ENCODE peak calls at places on chromosomes 6 and 20, in six cellular contexts. One of them, this sample, is unnamed.

GRCh38 chr20:9235518-9235917 is 166.6 kb downstream of the PLCB4 start:
- DNase-seq in HepG2: no peak
- DNase-seq in Panc1: no peak
- DNase-seq in fibroblast of the aortic adventitia: peak
- DNase-seq in breast epithelium: no peak
- DNase-seq in neural progenitor cell: no peak
- DNase-seq in this sample: peak

GRCh38 chr6:161300823-161301222 is 27.0 kb upstream of the AGPAT4 start:
- DNase-seq in neural progenitor cell: no peak
- DNase-seq in fibroblast of the aortic adventitia: peak
- DNase-seq in breast epithelium: no peak
- DNase-seq in Panc1: no peak
- DNase-seq in HepG2: no peak
- DNase-seq in this sample: no peak

GRCh38 chr6:9398794-9399373 is 963.5 kb upstream of the SLC35B3 start:
- DNase-seq in breast epithelium: no peak
- DNase-seq in HepG2: no peak
- DNase-seq in fibroblast of the aortic adventitia: no peak
- DNase-seq in Panc1: no peak
- DNase-seq in neural progenitor cell: no peak
- DNase-seq in this sample: no peak

GRCh38 chr6:6942826-6943225 is 164.9 kb upstream of the RREB1 start:
- DNase-seq in Panc1: no peak
- DNase-seq in fibroblast of the aortic adventitia: no peak
- DNase-seq in breast epithelium: no peak
- DNase-seq in HepG2: no peak
- DNase-seq in neural progenitor cell: no peak
- DNase-seq in this sample: peak

GRCh38 chr20:39829255-39829654 is 859.8 kb downstream of the MAFB start:
- DNase-seq in breast epithelium: no peak
- DNase-seq in fibroblast of the aortic adventitia: no peak
- DNase-seq in HepG2: no peak
- DNase-seq in Panc1: no peak
- DNase-seq in neural progenitor cell: peak
- DNase-seq in this sample: peak

GRCh38 chr6:43769526-43770416 is at the start of gene VEGFA:
- DNase-seq in neural progenitor cell: peak
- DNase-seq in breast epithelium: peak
- DNase-seq in Panc1: peak
- DNase-seq in HepG2: peak
- DNase-seq in fibroblast of the aortic adventitia: peak
- DNase-seq in this sample: peak

GRCh38 chr6:128885381-128885780 is 2.4 kb downstream of the LAMA2 start:
- DNase-seq in neural progenitor cell: no peak
- DNase-seq in Panc1: no peak
- DNase-seq in fibroblast of the aortic adventitia: no peak
- DNase-seq in breast epithelium: no peak
- DNase-seq in HepG2: no peak
- DNase-seq in this sample: no peak

GRCh38 chr6:109024784-109025183 is 69.9 kb downstream of the SESN1 start:
- DNase-seq in fibroblast of the aortic adventitia: peak
- DNase-seq in Panc1: no peak
- DNase-seq in neural progenitor cell: peak
- DNase-seq in HepG2: no peak
- DNase-seq in breast epithelium: no peak
- DNase-seq in this sample: no peak

GRCh38 chr6:87756858-87757257 is 54.8 kb upstream of the AKIRIN2 start:
- DNase-seq in HepG2: no peak
- DNase-seq in breast epithelium: no peak
- DNase-seq in Panc1: no peak
- DNase-seq in fibroblast of the aortic adventitia: peak
- DNase-seq in neural progenitor cell: no peak
- DNase-seq in this sample: peak

GRCh38 chr6:111030008-111031006 is 48.5 kb downstream of the RPF2 start:
- DNase-seq in HepG2: no peak
- DNase-seq in breast epithelium: no peak
- DNase-seq in neural progenitor cell: no peak
- DNase-seq in Panc1: no peak
- DNase-seq in fibroblast of the aortic adventitia: peak
- DNase-seq in this sample: no peak

GRCh38 chr6:156780117-156780641 is 3.0 kb downstream of the ARID1B start:
- DNase-seq in Panc1: peak
- DNase-seq in fibroblast of the aortic adventitia: peak
- DNase-seq in breast epithelium: no peak
- DNase-seq in neural progenitor cell: peak
- DNase-seq in HepG2: peak
- DNase-seq in this sample: peak

GRCh38 chr20:11267131-11267761 is 593.4 kb upstream of the JAG1 start:
- DNase-seq in Panc1: peak
- DNase-seq in breast epithelium: no peak
- DNase-seq in neural progenitor cell: peak
- DNase-seq in HepG2: peak
- DNase-seq in fibroblast of the aortic adventitia: peak
- DNase-seq in this sample: peak

GRCh38 chr20:2800590-2801458 is at the start of gene CPXM1:
- DNase-seq in Panc1: no peak
- DNase-seq in neural progenitor cell: peak
- DNase-seq in fibroblast of the aortic adventitia: no peak
- DNase-seq in HepG2: peak
- DNase-seq in breast epithelium: no peak
- DNase-seq in this sample: no peak

GRCh38 chr6:117200067-117200466 is 65.3 kb upstream of the VGLL2 start:
- DNase-seq in Panc1: no peak
- DNase-seq in HepG2: no peak
- DNase-seq in neural progenitor cell: no peak
- DNase-seq in fibroblast of the aortic adventitia: no peak
- DNase-seq in breast epithelium: no peak
- DNase-seq in this sample: no peak

GRCh38 chr6:52063584-52064400 is 23.6 kb downstream of the PKHD1 start:
- DNase-seq in neural progenitor cell: peak
- DNase-seq in Panc1: no peak
- DNase-seq in fibroblast of the aortic adventitia: peak
- DNase-seq in HepG2: peak
- DNase-seq in breast epithelium: no peak
- DNase-seq in this sample: peak

GRCh38 chr6:109787312-109787711 is 96.2 kb downstream of the FIG4 start:
- DNase-seq in Panc1: no peak
- DNase-seq in HepG2: no peak
- DNase-seq in breast epithelium: no peak
- DNase-seq in neural progenitor cell: no peak
- DNase-seq in fibroblast of the aortic adventitia: no peak
- DNase-seq in this sample: no peak

GRCh38 chr6:4188801-4189200 is 53.4 kb upstream of the ECI2 start:
- DNase-seq in HepG2: no peak
- DNase-seq in neural progenitor cell: no peak
- DNase-seq in breast epithelium: no peak
- DNase-seq in fibroblast of the aortic adventitia: no peak
- DNase-seq in Panc1: no peak
- DNase-seq in this sample: no peak

GRCh38 chr6:47680056-47680455 is 18.3 kb upstream of the ADGRF4 start:
- DNase-seq in neural progenitor cell: no peak
- DNase-seq in HepG2: no peak
- DNase-seq in fibroblast of the aortic adventitia: no peak
- DNase-seq in Panc1: no peak
- DNase-seq in breast epithelium: no peak
- DNase-seq in this sample: no peak

GRCh38 chr6:16286151-16286522 is 47.8 kb downstream of the GMPR start:
- DNase-seq in neural progenitor cell: peak
- DNase-seq in Panc1: peak
- DNase-seq in HepG2: peak
- DNase-seq in breast epithelium: no peak
- DNase-seq in fibroblast of the aortic adventitia: peak
- DNase-seq in this sample: peak

GRCh38 chr6:129709909-129710721 is at the start of gene ARHGAP18:
- DNase-seq in HepG2: peak
- DNase-seq in breast epithelium: peak
- DNase-seq in neural progenitor cell: peak
- DNase-seq in fibroblast of the aortic adventitia: peak
- DNase-seq in Panc1: peak
- DNase-seq in this sample: peak

GRCh38 chr6:169445661-169446581 is 192.3 kb upstream of the THBS2 start:
- DNase-seq in neural progenitor cell: no peak
- DNase-seq in HepG2: no peak
- DNase-seq in Panc1: no peak
- DNase-seq in breast epithelium: no peak
- DNase-seq in fibroblast of the aortic adventitia: no peak
- DNase-seq in this sample: no peak

GRCh38 chr6:27234576-27234975 is 12.9 kb upstream of the PRSS16 start:
- DNase-seq in HepG2: no peak
- DNase-seq in fibroblast of the aortic adventitia: no peak
- DNase-seq in breast epithelium: no peak
- DNase-seq in Panc1: no peak
- DNase-seq in neural progenitor cell: no peak
- DNase-seq in this sample: no peak

GRCh38 chr6:53011993-53012392 is 16.9 kb upstream of the GSTA4 start:
- DNase-seq in neural progenitor cell: no peak
- DNase-seq in fibroblast of the aortic adventitia: peak
- DNase-seq in breast epithelium: no peak
- DNase-seq in Panc1: no peak
- DNase-seq in HepG2: no peak
- DNase-seq in this sample: no peak

GRCh38 chr20:4633780-4634179 is 87.9 kb upstream of the PRND start:
- DNase-seq in neural progenitor cell: no peak
- DNase-seq in breast epithelium: no peak
- DNase-seq in Panc1: no peak
- DNase-seq in fibroblast of the aortic adventitia: peak
- DNase-seq in HepG2: no peak
- DNase-seq in this sample: peak

GRCh38 chr20:41575412-41575811 is 42.8 kb downstream of the CHD6 start:
- DNase-seq in Panc1: no peak
- DNase-seq in breast epithelium: no peak
- DNase-seq in HepG2: no peak
- DNase-seq in neural progenitor cell: no peak
- DNase-seq in fibroblast of the aortic adventitia: no peak
- DNase-seq in this sample: no peak

GRCh38 chr20:1267161-1267560 is 1.1 kb downstream of the SNPH start:
- DNase-seq in fibroblast of the aortic adventitia: no peak
- DNase-seq in neural progenitor cell: peak
- DNase-seq in HepG2: no peak
- DNase-seq in breast epithelium: no peak
- DNase-seq in Panc1: no peak
- DNase-seq in this sample: no peak

GRCh38 chr6:117143647-117144046 is 121.7 kb upstream of the VGLL2 start:
- DNase-seq in fibroblast of the aortic adventitia: no peak
- DNase-seq in HepG2: no peak
- DNase-seq in breast epithelium: no peak
- DNase-seq in neural progenitor cell: no peak
- DNase-seq in Panc1: no peak
- DNase-seq in this sample: no peak

GRCh38 chr6:90343581-90343980 is 46.9 kb upstream of the BACH2 start:
- DNase-seq in fibroblast of the aortic adventitia: peak
- DNase-seq in breast epithelium: no peak
- DNase-seq in HepG2: no peak
- DNase-seq in neural progenitor cell: no peak
- DNase-seq in Panc1: no peak
- DNase-seq in this sample: peak

GRCh38 chr20:49981218-49982071 is 1.3 kb upstream of the SNAI1 start:
- DNase-seq in Panc1: no peak
- DNase-seq in fibroblast of the aortic adventitia: no peak
- DNase-seq in neural progenitor cell: peak
- DNase-seq in breast epithelium: no peak
- DNase-seq in HepG2: no peak
- DNase-seq in this sample: no peak

GRCh38 chr20:14197097-14197496 is 140.3 kb downstream of the FLRT3 start:
- DNase-seq in neural progenitor cell: no peak
- DNase-seq in Panc1: no peak
- DNase-seq in fibroblast of the aortic adventitia: peak
- DNase-seq in breast epithelium: no peak
- DNase-seq in HepG2: no peak
- DNase-seq in this sample: peak

GRCh38 chr6:149938571-149939462 is 3.0 kb upstream of the ULBP2 start:
- DNase-seq in fibroblast of the aortic adventitia: no peak
- DNase-seq in neural progenitor cell: no peak
- DNase-seq in breast epithelium: no peak
- DNase-seq in HepG2: no peak
- DNase-seq in Panc1: no peak
- DNase-seq in this sample: no peak

GRCh38 chr6:39550191-39550590 is 175.0 kb downstream of the KIF6 start:
- DNase-seq in breast epithelium: no peak
- DNase-seq in Panc1: no peak
- DNase-seq in fibroblast of the aortic adventitia: no peak
- DNase-seq in neural progenitor cell: no peak
- DNase-seq in HepG2: no peak
- DNase-seq in this sample: no peak

GRCh38 chr20:19945732-19946670 is 71.2 kb upstream of the NAA20 start:
- DNase-seq in Panc1: no peak
- DNase-seq in neural progenitor cell: no peak
- DNase-seq in breast epithelium: no peak
- DNase-seq in fibroblast of the aortic adventitia: no peak
- DNase-seq in HepG2: no peak
- DNase-seq in this sample: no peak

GRCh38 chr6:135289816-135290215 is 108.7 kb downstream of the MYB start:
- DNase-seq in HepG2: no peak
- DNase-seq in neural progenitor cell: no peak
- DNase-seq in Panc1: no peak
- DNase-seq in fibroblast of the aortic adventitia: no peak
- DNase-seq in breast epithelium: no peak
- DNase-seq in this sample: no peak

GRCh38 chr6:137119196-137120104 is 54.0 kb downstream of the IL22RA2 start:
- DNase-seq in HepG2: peak
- DNase-seq in fibroblast of the aortic adventitia: no peak
- DNase-seq in breast epithelium: no peak
- DNase-seq in neural progenitor cell: no peak
- DNase-seq in Panc1: no peak
- DNase-seq in this sample: no peak

GRCh38 chr6:12112540-12113189 is 100.6 kb downstream of the HIVEP1 start:
- DNase-seq in breast epithelium: no peak
- DNase-seq in Panc1: no peak
- DNase-seq in HepG2: no peak
- DNase-seq in fibroblast of the aortic adventitia: no peak
- DNase-seq in neural progenitor cell: no peak
- DNase-seq in this sample: no peak
- H3K4me3 ChIP-seq in breast epithelium: no peak
- H3K4me3 ChIP-seq in Panc1: no peak
- H3K4me3 ChIP-seq in HepG2: no peak
- H3K4me3 ChIP-seq in fibroblast of the aortic adventitia: no peak
- H3K4me3 ChIP-seq in neural progenitor cell: no peak
- H3K4me3 ChIP-seq in this sample: no peak

GRCh38 chr20:18304618-18305017 is 16.3 kb downstream of the ZNF133 start:
- DNase-seq in HepG2: no peak
- DNase-seq in breast epithelium: no peak
- DNase-seq in Panc1: no peak
- DNase-seq in neural progenitor cell: no peak
- DNase-seq in fibroblast of the aortic adventitia: no peak
- DNase-seq in this sample: no peak
- TF ChIP-seq CTCF in HepG2: peak
- TF ChIP-seq CTCF in breast epithelium: no peak
- TF ChIP-seq CTCF in Panc1: peak
- TF ChIP-seq CTCF in neural progenitor cell: peak
- TF ChIP-seq CTCF in fibroblast of the aortic adventitia: peak
- TF ChIP-seq CTCF in this sample: no peak

GRCh38 chr6:163438940-163439335 is 24.4 kb downstream of the QKI start:
- DNase-seq in neural progenitor cell: no peak
- DNase-seq in HepG2: peak
- DNase-seq in breast epithelium: no peak
- DNase-seq in fibroblast of the aortic adventitia: no peak
- DNase-seq in Panc1: no peak
- DNase-seq in this sample: no peak
- H3K4me3 ChIP-seq in neural progenitor cell: no peak
- H3K4me3 ChIP-seq in HepG2: no peak
- H3K4me3 ChIP-seq in breast epithelium: no peak
- H3K4me3 ChIP-seq in fibroblast of the aortic adventitia: no peak
- H3K4me3 ChIP-seq in Panc1: no peak
- H3K4me3 ChIP-seq in this sample: no peak

GRCh38 chr6:1313755-1314503 is 2.0 kb downstream of the FOXQ1 start:
- DNase-seq in Panc1: no peak
- DNase-seq in breast epithelium: no peak
- DNase-seq in HepG2: peak
- DNase-seq in neural progenitor cell: peak
- DNase-seq in fibroblast of the aortic adventitia: no peak
- DNase-seq in this sample: no peak
- TF ChIP-seq CTCF in Panc1: peak
- TF ChIP-seq CTCF in breast epithelium: peak
- TF ChIP-seq CTCF in HepG2: peak
- TF ChIP-seq CTCF in neural progenitor cell: peak
- TF ChIP-seq CTCF in fibroblast of the aortic adventitia: peak
- TF ChIP-seq CTCF in this sample: peak